ENCODE peak calls at places on chromosomes 7 and 10, in seven cellular contexts. One of them, this sample, is unnamed.

GRCh38 chr10:34607894-34608293 is 207.2 kb downstream of the PARD3 start:
- ATAC-seq in T-helper 17 cell: no peak
- ATAC-seq in A549: no peak
- ATAC-seq in gastrocnemius medialis: no peak
- ATAC-seq in CD8-positive, alpha-beta T cell: no peak
- ATAC-seq in activated naive CD4-positive, alpha-beta T cell treated with anti-CD3 and anti-CD28 coated beads, Interleukin-2, amount 50 U/mL, for 72 hours: no peak
- ATAC-seq in psoas muscle: no peak
- ATAC-seq in this sample: no peak

GRCh38 chr7:122887198-122887597 is 938 bp upstream of the CADPS2 start:
- ATAC-seq in gastrocnemius medialis: peak
- ATAC-seq in activated naive CD4-positive, alpha-beta T cell treated with anti-CD3 and anti-CD28 coated beads, Interleukin-2, amount 50 U/mL, for 72 hours: no peak
- ATAC-seq in T-helper 17 cell: no peak
- ATAC-seq in CD8-positive, alpha-beta T cell: no peak
- ATAC-seq in psoas muscle: peak
- ATAC-seq in A549: peak
- ATAC-seq in this sample: peak

GRCh38 chr10:115827180-115827579 is 445.8 kb downstream of the GFRA1 start:
- ATAC-seq in psoas muscle: peak
- ATAC-seq in A549: no peak
- ATAC-seq in gastrocnemius medialis: no peak
- ATAC-seq in T-helper 17 cell: no peak
- ATAC-seq in activated naive CD4-positive, alpha-beta T cell treated with anti-CD3 and anti-CD28 coated beads, Interleukin-2, amount 50 U/mL, for 72 hours: no peak
- ATAC-seq in CD8-positive, alpha-beta T cell: no peak
- ATAC-seq in this sample: peak

GRCh38 chr10:63320683-63321082 is 145.1 kb downstream of the JMJD1C start:
- ATAC-seq in T-helper 17 cell: no peak
- ATAC-seq in activated naive CD4-positive, alpha-beta T cell treated with anti-CD3 and anti-CD28 coated beads, Interleukin-2, amount 50 U/mL, for 72 hours: no peak
- ATAC-seq in CD8-positive, alpha-beta T cell: no peak
- ATAC-seq in A549: no peak
- ATAC-seq in gastrocnemius medialis: no peak
- ATAC-seq in psoas muscle: no peak
- ATAC-seq in this sample: no peak

GRCh38 chr10:100291356-100291755 is 4.9 kb upstream of the BLOC1S2 start:
- ATAC-seq in psoas muscle: no peak
- ATAC-seq in activated naive CD4-positive, alpha-beta T cell treated with anti-CD3 and anti-CD28 coated beads, Interleukin-2, amount 50 U/mL, for 72 hours: no peak
- ATAC-seq in A549: no peak
- ATAC-seq in gastrocnemius medialis: no peak
- ATAC-seq in T-helper 17 cell: no peak
- ATAC-seq in CD8-positive, alpha-beta T cell: no peak
- ATAC-seq in this sample: no peak

GRCh38 chr10:34866848-34867247 is 51.8 kb upstream of the PARD3 start:
- ATAC-seq in activated naive CD4-positive, alpha-beta T cell treated with anti-CD3 and anti-CD28 coated beads, Interleukin-2, amount 50 U/mL, for 72 hours: no peak
- ATAC-seq in gastrocnemius medialis: no peak
- ATAC-seq in psoas muscle: no peak
- ATAC-seq in T-helper 17 cell: no peak
- ATAC-seq in A549: no peak
- ATAC-seq in CD8-positive, alpha-beta T cell: no peak
- ATAC-seq in this sample: no peak

GRCh38 chr10:15305161-15305560 is 65.9 kb downstream of the FAM171A1 start:
- ATAC-seq in CD8-positive, alpha-beta T cell: no peak
- ATAC-seq in activated naive CD4-positive, alpha-beta T cell treated with anti-CD3 and anti-CD28 coated beads, Interleukin-2, amount 50 U/mL, for 72 hours: no peak
- ATAC-seq in A549: no peak
- ATAC-seq in T-helper 17 cell: no peak
- ATAC-seq in psoas muscle: no peak
- ATAC-seq in gastrocnemius medialis: no peak
- ATAC-seq in this sample: no peak

GRCh38 chr7:156095908-156096539 is 283.8 kb upstream of the SHH start:
- ATAC-seq in psoas muscle: no peak
- ATAC-seq in T-helper 17 cell: no peak
- ATAC-seq in gastrocnemius medialis: no peak
- ATAC-seq in activated naive CD4-positive, alpha-beta T cell treated with anti-CD3 and anti-CD28 coated beads, Interleukin-2, amount 50 U/mL, for 72 hours: peak
- ATAC-seq in CD8-positive, alpha-beta T cell: peak
- ATAC-seq in A549: no peak
- ATAC-seq in this sample: no peak

GRCh38 chr7:16652255-16652583 is 6.2 kb downstream of the BZW2 start:
- ATAC-seq in CD8-positive, alpha-beta T cell: no peak
- ATAC-seq in activated naive CD4-positive, alpha-beta T cell treated with anti-CD3 and anti-CD28 coated beads, Interleukin-2, amount 50 U/mL, for 72 hours: no peak
- ATAC-seq in A549: no peak
- ATAC-seq in psoas muscle: peak
- ATAC-seq in T-helper 17 cell: no peak
- ATAC-seq in gastrocnemius medialis: peak
- ATAC-seq in this sample: no peak

GRCh38 chr7:138979226-138979979 is 1.8 kb downstream of the KIAA1549 start:
- ATAC-seq in A549: no peak
- ATAC-seq in gastrocnemius medialis: no peak
- ATAC-seq in T-helper 17 cell: peak
- ATAC-seq in CD8-positive, alpha-beta T cell: peak
- ATAC-seq in activated naive CD4-positive, alpha-beta T cell treated with anti-CD3 and anti-CD28 coated beads, Interleukin-2, amount 50 U/mL, for 72 hours: peak
- ATAC-seq in psoas muscle: no peak
- ATAC-seq in this sample: no peak

GRCh38 chr10:88987243-88987726 is 3.3 kb upstream of the FAS start:
- ATAC-seq in A549: no peak
- ATAC-seq in gastrocnemius medialis: no peak
- ATAC-seq in T-helper 17 cell: no peak
- ATAC-seq in CD8-positive, alpha-beta T cell: no peak
- ATAC-seq in activated naive CD4-positive, alpha-beta T cell treated with anti-CD3 and anti-CD28 coated beads, Interleukin-2, amount 50 U/mL, for 72 hours: peak
- ATAC-seq in psoas muscle: no peak
- ATAC-seq in this sample: no peak

GRCh38 chr10:93995598-93996271 is 2.0 kb downstream of the PLCE1 start:
- ATAC-seq in A549: no peak
- ATAC-seq in T-helper 17 cell: no peak
- ATAC-seq in gastrocnemius medialis: no peak
- ATAC-seq in CD8-positive, alpha-beta T cell: no peak
- ATAC-seq in activated naive CD4-positive, alpha-beta T cell treated with anti-CD3 and anti-CD28 coated beads, Interleukin-2, amount 50 U/mL, for 72 hours: no peak
- ATAC-seq in psoas muscle: no peak
- ATAC-seq in this sample: no peak

GRCh38 chr7:4244635-4245034 is 437.5 kb upstream of the FOXK1 start:
- ATAC-seq in CD8-positive, alpha-beta T cell: no peak
- ATAC-seq in A549: no peak
- ATAC-seq in T-helper 17 cell: no peak
- ATAC-seq in activated naive CD4-positive, alpha-beta T cell treated with anti-CD3 and anti-CD28 coated beads, Interleukin-2, amount 50 U/mL, for 72 hours: no peak
- ATAC-seq in psoas muscle: no peak
- ATAC-seq in gastrocnemius medialis: no peak
- ATAC-seq in this sample: no peak

GRCh38 chr7:104982773-104983619 is 31.0 kb upstream of the KMT2E start:
- ATAC-seq in activated naive CD4-positive, alpha-beta T cell treated with anti-CD3 and anti-CD28 coated beads, Interleukin-2, amount 50 U/mL, for 72 hours: no peak
- ATAC-seq in psoas muscle: no peak
- ATAC-seq in CD8-positive, alpha-beta T cell: no peak
- ATAC-seq in A549: peak
- ATAC-seq in gastrocnemius medialis: no peak
- ATAC-seq in T-helper 17 cell: peak
- ATAC-seq in this sample: no peak

GRCh38 chr10:124225029-124225467 is 131.7 kb upstream of the CHST15 start:
- ATAC-seq in psoas muscle: no peak
- ATAC-seq in T-helper 17 cell: peak
- ATAC-seq in A549: no peak
- ATAC-seq in CD8-positive, alpha-beta T cell: no peak
- ATAC-seq in gastrocnemius medialis: no peak
- ATAC-seq in activated naive CD4-positive, alpha-beta T cell treated with anti-CD3 and anti-CD28 coated beads, Interleukin-2, amount 50 U/mL, for 72 hours: peak
- ATAC-seq in this sample: no peak

GRCh38 chr7:149188637-149189259 is 6.6 kb upstream of the ZNF282 start:
- ATAC-seq in CD8-positive, alpha-beta T cell: no peak
- ATAC-seq in gastrocnemius medialis: no peak
- ATAC-seq in T-helper 17 cell: no peak
- ATAC-seq in A549: no peak
- ATAC-seq in psoas muscle: no peak
- ATAC-seq in activated naive CD4-positive, alpha-beta T cell treated with anti-CD3 and anti-CD28 coated beads, Interleukin-2, amount 50 U/mL, for 72 hours: no peak
- ATAC-seq in this sample: no peak

GRCh38 chr7:4738711-4739527 is 36.5 kb upstream of the AP5Z1 start:
- ATAC-seq in psoas muscle: peak
- ATAC-seq in A549: peak
- ATAC-seq in T-helper 17 cell: peak
- ATAC-seq in gastrocnemius medialis: peak
- ATAC-seq in CD8-positive, alpha-beta T cell: peak
- ATAC-seq in activated naive CD4-positive, alpha-beta T cell treated with anti-CD3 and anti-CD28 coated beads, Interleukin-2, amount 50 U/mL, for 72 hours: peak
- ATAC-seq in this sample: peak

GRCh38 chr10:66353422-66353821 is 572.4 kb upstream of the LRRTM3 start:
- ATAC-seq in gastrocnemius medialis: no peak
- ATAC-seq in A549: no peak
- ATAC-seq in psoas muscle: no peak
- ATAC-seq in activated naive CD4-positive, alpha-beta T cell treated with anti-CD3 and anti-CD28 coated beads, Interleukin-2, amount 50 U/mL, for 72 hours: no peak
- ATAC-seq in T-helper 17 cell: no peak
- ATAC-seq in CD8-positive, alpha-beta T cell: no peak
- ATAC-seq in this sample: no peak

GRCh38 chr10:102651455-102652169 is 7.3 kb downstream of the TRIM8 start:
- ATAC-seq in psoas muscle: no peak
- ATAC-seq in T-helper 17 cell: no peak
- ATAC-seq in A549: no peak
- ATAC-seq in gastrocnemius medialis: no peak
- ATAC-seq in CD8-positive, alpha-beta T cell: no peak
- ATAC-seq in activated naive CD4-positive, alpha-beta T cell treated with anti-CD3 and anti-CD28 coated beads, Interleukin-2, amount 50 U/mL, for 72 hours: no peak
- ATAC-seq in this sample: no peak

GRCh38 chr10:15780353-15781135 is 60.8 kb upstream of the ITGA8 start:
- ATAC-seq in CD8-positive, alpha-beta T cell: no peak
- ATAC-seq in activated naive CD4-positive, alpha-beta T cell treated with anti-CD3 and anti-CD28 coated beads, Interleukin-2, amount 50 U/mL, for 72 hours: no peak
- ATAC-seq in gastrocnemius medialis: no peak
- ATAC-seq in psoas muscle: peak
- ATAC-seq in A549: no peak
- ATAC-seq in T-helper 17 cell: no peak
- ATAC-seq in this sample: peak

GRCh38 chr10:1232164-1232911 is 176.2 kb downstream of the WDR37 start:
- ATAC-seq in psoas muscle: no peak
- ATAC-seq in CD8-positive, alpha-beta T cell: no peak
- ATAC-seq in gastrocnemius medialis: no peak
- ATAC-seq in A549: no peak
- ATAC-seq in activated naive CD4-positive, alpha-beta T cell treated with anti-CD3 and anti-CD28 coated beads, Interleukin-2, amount 50 U/mL, for 72 hours: no peak
- ATAC-seq in T-helper 17 cell: no peak
- ATAC-seq in this sample: no peak

GRCh38 chr10:79250259-79250658 is 97.0 kb upstream of the PPIF start:
- ATAC-seq in A549: no peak
- ATAC-seq in T-helper 17 cell: peak
- ATAC-seq in CD8-positive, alpha-beta T cell: peak
- ATAC-seq in activated naive CD4-positive, alpha-beta T cell treated with anti-CD3 and anti-CD28 coated beads, Interleukin-2, amount 50 U/mL, for 72 hours: no peak
- ATAC-seq in psoas muscle: no peak
- ATAC-seq in gastrocnemius medialis: no peak
- ATAC-seq in this sample: no peak

GRCh38 chr10:50432206-50432605 is 180.9 kb upstream of the ASAH2 start:
- ATAC-seq in activated naive CD4-positive, alpha-beta T cell treated with anti-CD3 and anti-CD28 coated beads, Interleukin-2, amount 50 U/mL, for 72 hours: peak
- ATAC-seq in psoas muscle: no peak
- ATAC-seq in T-helper 17 cell: peak
- ATAC-seq in gastrocnemius medialis: no peak
- ATAC-seq in A549: no peak
- ATAC-seq in CD8-positive, alpha-beta T cell: no peak
- ATAC-seq in this sample: no peak

GRCh38 chr10:116210588-116211346 is 62.2 kb downstream of the GFRA1 start:
- ATAC-seq in T-helper 17 cell: no peak
- ATAC-seq in CD8-positive, alpha-beta T cell: no peak
- ATAC-seq in A549: no peak
- ATAC-seq in psoas muscle: no peak
- ATAC-seq in activated naive CD4-positive, alpha-beta T cell treated with anti-CD3 and anti-CD28 coated beads, Interleukin-2, amount 50 U/mL, for 72 hours: no peak
- ATAC-seq in gastrocnemius medialis: no peak
- ATAC-seq in this sample: no peak

GRCh38 chr10:105986896-105987638 is 1177.4 kb downstream of the SORCS1 start:
- ATAC-seq in T-helper 17 cell: no peak
- ATAC-seq in CD8-positive, alpha-beta T cell: no peak
- ATAC-seq in gastrocnemius medialis: no peak
- ATAC-seq in A549: no peak
- ATAC-seq in activated naive CD4-positive, alpha-beta T cell treated with anti-CD3 and anti-CD28 coated beads, Interleukin-2, amount 50 U/mL, for 72 hours: no peak
- ATAC-seq in psoas muscle: no peak
- ATAC-seq in this sample: peak

GRCh38 chr10:30036811-30037210 is 22.6 kb downstream of the JCAD start:
- ATAC-seq in gastrocnemius medialis: no peak
- ATAC-seq in activated naive CD4-positive, alpha-beta T cell treated with anti-CD3 and anti-CD28 coated beads, Interleukin-2, amount 50 U/mL, for 72 hours: no peak
- ATAC-seq in CD8-positive, alpha-beta T cell: no peak
- ATAC-seq in A549: no peak
- ATAC-seq in psoas muscle: no peak
- ATAC-seq in T-helper 17 cell: no peak
- ATAC-seq in this sample: no peak

GRCh38 chr10:127962205-127962604 is 55.3 kb downstream of the PTPRE start:
- ATAC-seq in A549: no peak
- ATAC-seq in CD8-positive, alpha-beta T cell: no peak
- ATAC-seq in activated naive CD4-positive, alpha-beta T cell treated with anti-CD3 and anti-CD28 coated beads, Interleukin-2, amount 50 U/mL, for 72 hours: no peak
- ATAC-seq in gastrocnemius medialis: no peak
- ATAC-seq in T-helper 17 cell: no peak
- ATAC-seq in psoas muscle: no peak
- ATAC-seq in this sample: no peak

This sample was measured in gastroesophageal sphincter.